ENCODE peak calls at places on chromosomes 5 and 9, in four cellular contexts. D is heart right ventricle, W is psoas muscle, M is brain microvascular endothelial cell. N is an unnamed sample. For H3K36me3, the result is how much of the 10 kb centered on the place peaks cover.

GRCh38 chr5:157607371-157608161 is 32.0 kb upstream of the ADAM19 start:
- DNase-seq in D (no peak), W (no peak), M (peak), N (no peak)

GRCh38 chr5:683619-684481 is 9.3 kb downstream of the TPPP start:
- DNase-seq in D (no peak), W (peak), M (no peak), N (no peak)

GRCh38 chr9:120912958-120913672 is 13.5 kb downstream of the TRAF1 start:
- DNase-seq in D (no peak), W (no peak), M (no peak), N (no peak)

GRCh38 chr9:37761511-37761910 is 7.9 kb downstream of the TRMT10B start:
- DNase-seq in D (no peak), W (no peak), M (peak), N (peak)

GRCh38 chr5:20619606-20620005 is 631.6 kb upstream of the CDH18 start:
- DNase-seq in D (no peak), W (no peak), M (no peak), N (no peak)

GRCh38 chr9:88302579-88303324 is 85.5 kb upstream of the SPIN1 start:
- DNase-seq in D (no peak), W (no peak), M (no peak), N (no peak)

GRCh38 chr5:16588434-16589214 is 28.2 kb downstream of the RETREG1 start:
- DNase-seq in D (no peak), W (no peak), M (no peak), N (no peak)

GRCh38 chr5:150999704-151000452 is 20.5 kb upstream of the GPX3 start:
- DNase-seq in D (peak), W (peak), M (peak), N (no peak)

GRCh38 chr9:3054017-3054586 is 210.2 kb upstream of the PUM3 start:
- DNase-seq in D (no peak), W (no peak), M (no peak), N (no peak)

GRCh38 chr5:176534640-176535039 is 2.6 kb downstream of the RNF44 start:
- DNase-seq in D (no peak), W (no peak), M (no peak), N (no peak)

GRCh38 chr5:60453186-60453976 is 246.6 kb downstream of the DEPDC1B start:
- DNase-seq in D (no peak), W (no peak), M (no peak), N (no peak)

GRCh38 chr5:91383956-91384300 is 811 bp upstream of the ARRDC3 start:
- DNase-seq in D (peak), W (no peak), M (no peak), N (no peak)

GRCh38 chr5:19986036-19986619 is 1.9 kb downstream of the CDH18 start:
- DNase-seq in D (no peak), W (no peak), M (no peak), N (no peak)

GRCh38 chr5:36417668-36418067 is 116.0 kb upstream of the RANBP3L start:
- DNase-seq in D (no peak), W (no peak), M (no peak), N (no peak)

GRCh38 chr9:112382066-112382465 is 2.2 kb downstream of the HSDL2 start:
- DNase-seq in D (no peak), W (no peak), M (no peak), N (no peak)

GRCh38 chr9:118609355-118610044 is 759.7 kb downstream of the BRINP1 start:
- DNase-seq in D (no peak), W (no peak), M (peak), N (no peak)

GRCh38 chr5:57004800-57005199 is 52.9 kb upstream of the MIER3 start:
- DNase-seq in D (no peak), W (no peak), M (no peak), N (no peak)

GRCh38 chr9:112757940-112758339 is 7.4 kb downstream of the SNX30 start:
- DNase-seq in D (no peak), W (no peak), M (no peak), N (no peak)

GRCh38 chr9:136695435-136695895 is 8.2 kb upstream of the AGPAT2 start:
- DNase-seq in D (no peak), W (no peak), M (no peak), N (no peak)

GRCh38 chr5:104914536-104915070 is 1352.0 kb upstream of the NUDT12 start:
- DNase-seq in D (no peak), W (no peak), M (no peak), N (no peak)

GRCh38 chr5:99130081-99130480 is 201.3 kb upstream of the CHD1 start:
- DNase-seq in D (no peak), W (no peak), M (no peak), N (no peak)

GRCh38 chr5:146565764-146566163 is 49.8 kb upstream of the GPR151 start:
- DNase-seq in D (peak), W (no peak), M (peak), N (peak)

GRCh38 chr5:32842798-32843531 is 131.8 kb downstream of the NPR3 start:
- DNase-seq in D (no peak), W (no peak), M (no peak), N (no peak)

GRCh38 chr9:91908746-91909145 is 41.3 kb downstream of the ROR2 start:
- DNase-seq in D (no peak), W (no peak), M (no peak), N (no peak)

DNA sequence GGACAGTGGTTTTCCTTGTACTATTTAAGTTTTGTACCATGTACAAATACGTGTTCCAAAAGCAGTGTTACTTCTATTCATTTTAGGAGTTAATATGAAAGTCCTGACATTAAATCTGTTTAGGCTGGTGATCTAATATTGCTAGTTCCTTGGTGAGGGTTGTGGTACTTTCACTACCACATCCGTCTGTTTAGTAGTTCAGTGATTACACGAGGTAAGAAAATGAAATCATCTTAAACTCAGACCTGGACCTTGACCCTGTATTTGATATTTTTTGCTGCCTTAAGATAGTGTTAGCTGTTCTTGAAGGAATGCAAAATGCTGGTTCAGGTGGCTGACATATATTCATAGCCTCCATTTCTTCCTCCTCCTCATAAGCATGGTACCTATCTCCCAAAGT is 50.3 kb downstream of the MTAP start:
- DNase-seq in D (no peak), W (no peak), M (no peak), N (no peak)
- H3K36me3 ChIP-seq in D (half or more), W (under half), M (under half), N (under half)

DNA sequence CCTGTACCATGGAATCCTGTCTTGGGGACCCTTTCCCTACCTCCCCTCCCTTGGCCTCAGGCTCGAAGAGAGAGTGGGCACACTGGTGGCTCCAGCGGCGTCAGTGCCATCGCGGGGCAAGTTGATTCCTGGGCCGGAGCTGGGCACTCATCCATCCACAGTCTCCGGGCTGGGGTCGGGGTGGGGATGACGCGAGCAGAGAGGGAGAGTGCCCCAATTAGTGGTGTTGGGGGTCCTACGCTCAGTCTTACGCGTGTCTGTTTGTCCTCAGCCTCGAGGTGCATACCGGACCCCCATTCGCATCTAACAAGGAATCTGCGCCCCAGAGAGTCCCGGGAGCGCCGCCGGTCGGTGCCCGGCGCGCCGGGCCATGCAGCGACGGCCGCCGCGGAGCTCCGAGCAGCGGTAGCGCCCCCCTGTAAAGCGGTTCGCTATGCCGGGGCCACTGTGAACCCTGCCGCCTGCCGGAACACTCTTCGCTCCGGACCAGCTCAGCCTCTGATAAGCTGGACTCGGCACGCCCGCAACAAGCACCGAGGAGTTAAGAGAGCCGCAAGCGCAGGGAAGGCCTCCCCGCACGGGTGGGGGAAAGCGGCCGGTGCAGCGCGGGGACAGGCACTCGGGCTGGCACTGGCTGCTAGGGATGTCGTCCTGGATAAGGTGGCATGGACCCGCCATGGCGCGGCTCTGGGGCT is 724 bp downstream of the NTRK2 start:
- DNase-seq in D (no peak), W (no peak), M (no peak), N (peak)
- H3K4me3 ChIP-seq in D (peak), W (peak), M (peak), N (peak)

GRCh38 chr5:158840193-158840592 is 259.5 kb downstream of the EBF1 start:
- DNase-seq in D (no peak), W (no peak), M (no peak), N (no peak)

GRCh38 chr5:158843305-158843704 is 256.4 kb downstream of the EBF1 start:
- DNase-seq in D (no peak), W (no peak), M (no peak), N (no peak)

GRCh38 chr5:158841481-158841880 is 258.2 kb downstream of the EBF1 start:
- DNase-seq in D (no peak), W (no peak), M (no peak), N (no peak)

GRCh38 chr5:158839638-158840037 is 260.1 kb downstream of the EBF1 start:
- DNase-seq in D (no peak), W (no peak), M (no peak), N (no peak)

DNA sequence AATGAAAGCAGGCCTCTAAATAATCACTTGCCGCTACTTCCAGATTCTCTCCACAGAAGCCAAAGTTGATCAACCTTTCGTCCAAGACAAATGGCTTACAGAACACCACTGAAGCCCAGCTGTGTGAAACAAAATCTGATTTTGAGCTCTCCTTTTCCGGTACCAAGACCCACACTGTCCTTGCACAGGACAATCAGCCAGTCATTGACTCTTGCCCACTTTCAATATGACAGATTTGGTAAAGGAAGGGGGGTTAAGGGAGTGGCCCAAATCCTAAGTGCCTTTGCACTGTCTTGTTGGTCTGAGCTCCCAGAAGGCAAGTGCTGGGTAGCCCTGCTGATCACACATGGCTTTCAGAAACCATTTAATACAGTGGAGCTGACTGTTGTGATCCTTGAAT is 257.8 kb downstream of the EBF1 start:
- DNase-seq in D (no peak), W (no peak), M (no peak), N (no peak)
- H3K27ac ChIP-seq in D (no peak), W (no peak), M (no peak), N (no peak)

GRCh38 chr9:130630506-130631330 is 33.7 kb upstream of the PRDM12 start:
- DNase-seq in D (peak), W (no peak), M (no peak), N (no peak)
- H3K36me3 ChIP-seq in D (half or more), W (under half), M (half or more), N (under half)

GRCh38 chr5:132439521-132440206 is 50.9 kb downstream of the IRF1 start:
- DNase-seq in D (peak), W (peak), M (peak), N (no peak)
- H3K4me3 ChIP-seq in D (no peak), W (no peak), M (no peak), N (no peak)

DNA sequence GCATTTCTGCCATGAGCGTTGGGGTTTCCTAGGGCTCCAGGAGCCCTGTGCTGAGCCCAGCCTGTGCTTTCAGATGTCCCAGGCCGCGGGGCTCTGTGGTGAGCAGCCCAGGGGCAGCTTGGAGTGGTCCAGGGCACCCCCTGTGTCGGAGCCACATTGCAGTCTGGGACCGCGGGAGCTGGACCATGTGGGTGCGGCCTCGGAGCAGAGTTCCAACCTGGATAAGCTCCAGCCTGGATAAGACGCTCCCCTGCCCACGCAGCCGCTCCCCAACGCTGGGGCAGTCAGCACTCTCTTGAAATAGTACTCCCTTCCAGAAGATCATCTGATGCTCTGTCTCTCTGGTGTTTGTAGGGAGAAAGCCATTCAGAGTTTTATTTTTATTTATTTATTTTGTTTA is 111.1 kb downstream of the WNK2 start:
- DNase-seq in D (peak), W (no peak), M (no peak), N (no peak)
- H3K27ac ChIP-seq in D (no peak), W (no peak), M (no peak), N (no peak)

GRCh38 chr5:179596421-179596820 is 27.1 kb downstream of the HNRNPH1 start:
- DNase-seq in D (no peak), W (no peak), M (no peak), N (no peak)
- H3K36me3 ChIP-seq in D (half or more), W (under half), M (half or more), N (under half)

GRCh38 chr9:4680750-4681149 is 1.4 kb downstream of the CDC37L1 start:
- DNase-seq in D (no peak), W (no peak), M (no peak), N (peak)
- H3K4me3 ChIP-seq in D (peak), W (peak), M (peak), N (peak)

DNA sequence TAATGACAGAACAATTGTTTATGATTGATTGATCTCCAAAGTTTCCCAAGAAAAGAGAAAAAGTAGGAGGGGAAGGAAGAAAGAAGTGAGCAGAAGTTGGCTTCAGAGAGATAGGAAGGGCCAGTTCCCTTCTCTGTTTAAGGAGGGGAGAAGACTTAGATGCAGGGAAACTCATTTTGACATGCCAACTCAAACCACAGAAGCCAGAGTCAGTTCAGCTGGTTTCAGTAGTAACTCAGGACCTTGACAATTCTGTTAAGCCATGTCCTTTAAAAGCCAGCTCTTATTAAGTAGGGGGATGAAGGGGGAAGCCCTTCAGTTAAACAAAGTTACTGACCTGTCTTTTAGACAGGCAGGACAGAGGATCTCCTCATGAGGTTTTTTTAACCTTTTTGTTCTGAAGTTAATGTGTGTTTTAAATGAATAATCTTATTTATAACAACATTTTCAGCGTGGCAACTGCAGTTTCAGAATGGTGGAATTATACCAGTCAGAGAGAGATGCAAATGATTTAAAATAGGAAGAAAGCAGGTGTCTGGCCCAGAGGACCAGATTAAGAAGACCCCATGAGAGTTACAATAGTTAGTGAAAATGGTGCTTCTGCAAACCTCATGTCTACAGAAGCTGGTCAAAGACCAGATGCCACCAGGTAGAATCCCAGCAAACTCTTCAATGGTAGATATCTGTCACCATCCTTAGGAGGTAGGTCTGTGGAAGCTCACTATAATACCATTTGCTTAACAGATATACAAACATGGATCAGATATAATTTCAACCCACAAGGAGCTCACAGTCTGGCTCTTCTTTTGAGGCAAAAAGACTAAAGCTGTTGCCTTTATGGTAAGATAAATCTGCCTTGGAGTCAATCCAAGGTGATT is 29.3 kb upstream of the ABL1 start:
- DNase-seq in D (no peak), W (no peak), M (no peak), N (peak)
- H3K27ac ChIP-seq in D (no peak), W (no peak), M (peak), N (peak)

DNA sequence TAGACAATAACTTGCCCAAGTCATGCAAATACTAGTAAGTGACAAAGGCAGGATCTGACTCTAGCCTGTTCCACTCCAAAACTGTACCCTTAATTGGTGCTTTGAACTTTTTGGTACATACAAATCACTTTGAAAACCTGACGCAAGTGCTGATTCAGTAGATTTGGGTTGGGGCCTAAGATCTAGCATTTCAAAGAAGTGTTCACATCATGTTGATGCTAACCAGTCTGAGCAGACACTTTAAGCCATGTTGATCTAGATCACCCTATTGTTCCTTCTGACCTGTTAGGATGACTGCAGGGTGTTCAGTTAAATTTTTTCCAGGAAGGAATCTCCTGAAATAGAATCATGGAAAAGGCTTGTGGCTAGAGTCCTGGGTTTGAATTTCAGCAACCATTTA is 57.7 kb upstream of the CPEB4 start:
- DNase-seq in D (no peak), W (no peak), M (no peak), N (no peak)
- H3K36me3 ChIP-seq in D (under half), W (under half), M (under half), N (under half)